ENCODE peak calls at places on chromosome 10, in four cellular contexts. Z is A549, Q is K562, S is HepG2. I is an unnamed sample.

GRCh38 chr10:58435297-58435696 is 50.1 kb downstream of the TFAM start:
- DNase-seq in Z (peak), Q (peak), S (peak), I (no peak)

GRCh38 chr10:116761883-116762282 is 19.5 kb upstream of the HSPA12A start:
- DNase-seq in Z (no peak), Q (no peak), S (no peak), I (no peak)

GRCh38 chr10:20443094-20443493 is 454.0 kb downstream of the NEBL start:
- DNase-seq in Z (no peak), Q (no peak), S (no peak), I (no peak)

GRCh38 chr10:1573981-1574380 is 163.3 kb downstream of the ADARB2 start:
- DNase-seq in Z (no peak), Q (no peak), S (no peak), I (no peak)

GRCh38 chr10:110903280-110904278 is 15.4 kb downstream of the BBIP1 start:
- DNase-seq in Z (no peak), Q (no peak), S (no peak), I (no peak)

GRCh38 chr10:129332476-129332875 is 134.6 kb upstream of the MGMT start:
- DNase-seq in Z (no peak), Q (peak), S (no peak), I (peak)

GRCh38 chr10:67520924-67521520 is 175.0 kb downstream of the CTNNA3 start:
- DNase-seq in Z (peak), Q (peak), S (peak), I (no peak)

GRCh38 chr10:89332092-89332633 is 4.4 kb downstream of the IFIT3 start:
- DNase-seq in Z (no peak), Q (peak), S (peak), I (no peak)

GRCh38 chr10:70088299-70088698 is 35.7 kb downstream of the MACROH2A2 start:
- DNase-seq in Z (no peak), Q (no peak), S (no peak), I (no peak)

GRCh38 chr10:74548676-74549075 is 277.7 kb upstream of the KAT6B start:
- DNase-seq in Z (no peak), Q (no peak), S (peak), I (no peak)

GRCh38 chr10:131666091-131666490 is 234.7 kb upstream of the PPP2R2D start:
- DNase-seq in Z (no peak), Q (no peak), S (no peak), I (no peak)

GRCh38 chr10:114603943-114604342 is 54.1 kb downstream of the ABLIM1 start:
- DNase-seq in Z (no peak), Q (peak), S (no peak), I (no peak)

GRCh38 chr10:2619472-2619871 is 447.9 kb upstream of the PFKP start:
- DNase-seq in Z (peak), Q (peak), S (peak), I (peak)

GRCh38 chr10:22244001-22244400 is 26.2 kb upstream of the EBLN1 start:
- DNase-seq in Z (no peak), Q (no peak), S (no peak), I (peak)

GRCh38 chr10:11603741-11604140 is 7.7 kb downstream of the USP6NL start:
- DNase-seq in Z (no peak), Q (no peak), S (peak), I (no peak)

GRCh38 chr10:75814071-75814470 is 382.6 kb downstream of the LRMDA start:
- DNase-seq in Z (no peak), Q (no peak), S (no peak), I (no peak)

GRCh38 chr10:123995082-123995460 is 98.3 kb downstream of the CHST15 start:
- DNase-seq in Z (peak), Q (no peak), S (no peak), I (no peak)

GRCh38 chr10:122388287-122388997 is 13.9 kb downstream of the PLEKHA1 start:
- DNase-seq in Z (no peak), Q (no peak), S (no peak), I (no peak)

GRCh38 chr10:102401735-102402511 is 6.4 kb downstream of the NFKB2 start:
- DNase-seq in Z (peak), Q (no peak), S (no peak), I (no peak)

GRCh38 chr10:114874827-114875541 is 53.4 kb downstream of the FHIP2A start:
- DNase-seq in Z (no peak), Q (peak), S (peak), I (peak)

GRCh38 chr10:62637249-62638061 is 167.1 kb upstream of the ADO start:
- DNase-seq in Z (no peak), Q (no peak), S (peak), I (no peak)

GRCh38 chr10:131948501-131948900 is 33.2 kb downstream of the BNIP3 start:
- DNase-seq in Z (no peak), Q (no peak), S (no peak), I (no peak)

GRCh38 chr10:78664929-78665525 is 403.7 kb upstream of the ZMIZ1 start:
- DNase-seq in Z (no peak), Q (peak), S (no peak), I (no peak)

GRCh38 chr10:3426190-3426845 is 253.7 kb upstream of the PITRM1 start:
- DNase-seq in Z (no peak), Q (no peak), S (peak), I (no peak)

GRCh38 chr10:72084094-72084459 is 4.3 kb downstream of the SPOCK2 start:
- DNase-seq in Z (no peak), Q (no peak), S (no peak), I (no peak)

GRCh38 chr10:9305018-9305655 is 1250.6 kb downstream of the GATA3 start:
- DNase-seq in Z (no peak), Q (peak), S (peak), I (no peak)

GRCh38 chr10:23557777-23558176 is 118.9 kb downstream of the OTUD1 start:
- DNase-seq in Z (no peak), Q (no peak), S (no peak), I (no peak)
- TF ChIP-seq NR3C1 in Z (no peak), Q (no peak), S (no peak), I (no peak)

GRCh38 chr10:5344746-5345145 is 20.0 kb upstream of the UCN3 start:
- DNase-seq in Z (no peak), Q (no peak), S (no peak), I (no peak)

GRCh38 chr10:5343979-5344378 is 20.8 kb upstream of the UCN3 start:
- DNase-seq in Z (no peak), Q (no peak), S (no peak), I (no peak)

GRCh38 chr10:5343092-5343491 is 21.7 kb upstream of the UCN3 start:
- DNase-seq in Z (no peak), Q (no peak), S (no peak), I (no peak)

GRCh38 chr10:5346881-5347280 is 17.9 kb upstream of the UCN3 start:
- DNase-seq in Z (no peak), Q (no peak), S (no peak), I (no peak)

GRCh38 chr10:5343561-5343960 is 21.2 kb upstream of the UCN3 start:
- DNase-seq in Z (no peak), Q (peak), S (peak), I (no peak)
- TF ChIP-seq NR3C1 in Z (no peak), Q (no peak), S (no peak), I (no peak)

DNA sequence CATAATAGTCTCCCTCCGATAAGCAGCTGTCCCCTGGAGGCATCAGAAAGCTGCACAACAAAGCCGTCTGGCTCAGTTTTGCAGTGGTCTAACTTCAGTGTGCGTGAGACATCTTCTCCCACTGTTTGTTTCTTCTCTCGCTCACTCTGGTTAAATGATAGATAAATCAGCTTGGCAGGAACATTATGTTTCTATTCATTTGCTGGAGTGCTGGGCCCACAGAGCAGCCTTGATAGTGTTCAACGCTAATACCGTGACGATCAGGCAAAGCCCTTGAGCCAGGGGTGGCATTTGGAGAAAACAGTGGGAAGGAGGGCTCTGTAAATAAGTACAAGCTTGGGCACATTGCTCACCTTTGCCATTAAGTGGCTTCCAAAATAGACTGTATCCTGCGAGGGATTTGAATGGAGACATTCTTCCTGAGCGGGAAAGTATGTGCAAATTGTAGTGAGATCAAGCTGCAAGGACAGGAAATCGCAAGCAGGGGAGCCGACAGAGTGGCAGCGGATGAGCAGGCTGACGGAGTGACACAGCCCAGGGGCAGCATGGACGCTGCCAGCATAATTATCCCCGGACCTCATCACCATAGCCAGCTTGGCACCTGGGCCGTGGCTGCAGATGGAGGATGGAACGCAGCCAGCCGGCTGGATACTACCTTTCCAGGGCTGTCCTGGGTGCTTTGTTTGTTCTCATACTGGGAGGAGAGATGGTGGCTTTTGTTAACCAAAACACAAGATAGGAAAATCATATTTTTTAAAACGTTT is 256.8 kb upstream of the FZD8 start:
- DNase-seq in Z (no peak), Q (no peak), S (no peak), I (no peak)
- TF ChIP-seq NR3C1 in Z (no peak), Q (no peak), S (no peak), I (no peak)

GRCh38 chr10:5508786-5509185 is 9.4 kb upstream of the CALML5 start:
- DNase-seq in Z (no peak), Q (no peak), S (no peak), I (no peak)

GRCh38 chr10:5510281-5511072 is 11.1 kb upstream of the CALML5 start:
- DNase-seq in Z (no peak), Q (no peak), S (no peak), I (no peak)

GRCh38 chr10:5508161-5508604 is 8.8 kb upstream of the CALML5 start:
- DNase-seq in Z (no peak), Q (no peak), S (no peak), I (no peak)

GRCh38 chr10:5509691-5510090 is 10.3 kb upstream of the CALML5 start:
- DNase-seq in Z (no peak), Q (no peak), S (no peak), I (no peak)

DNA sequence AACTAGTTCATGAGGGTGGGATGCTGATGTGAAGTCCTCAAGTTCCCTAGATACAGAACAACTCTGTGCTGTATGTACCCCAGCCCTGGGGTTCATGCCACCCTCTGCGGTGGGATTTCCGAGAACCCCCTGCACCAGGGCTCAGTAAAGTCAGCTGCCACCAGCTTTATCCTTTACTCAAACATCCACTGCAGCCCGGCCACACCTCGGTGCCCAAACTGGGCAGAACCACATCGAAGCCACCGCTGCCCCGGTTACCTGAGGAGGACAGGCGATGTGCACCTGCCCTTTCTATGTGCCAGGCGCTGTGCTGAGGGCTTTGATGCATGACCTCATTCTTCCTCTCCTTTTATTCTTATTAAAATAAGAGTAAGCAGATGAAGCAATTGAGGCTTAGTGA is 9.9 kb upstream of the CALML5 start:
- DNase-seq in Z (no peak), Q (no peak), S (no peak), I (no peak)
- TF ChIP-seq NR3C1 in Z (no peak), Q (no peak), S (no peak), I (no peak)

GRCh38 chr10:12848439-12849173 is 152.9 kb downstream of the CCDC3 start:
- DNase-seq in Z (no peak), Q (no peak), S (no peak), I (no peak)

GRCh38 chr10:12849351-12850181 is 151.9 kb downstream of the CCDC3 start:
- DNase-seq in Z (no peak), Q (no peak), S (no peak), I (no peak)

GRCh38 chr10:12846718-12847117 is 154.8 kb downstream of the CCDC3 start:
- DNase-seq in Z (no peak), Q (no peak), S (no peak), I (no peak)

GRCh38 chr10:12844796-12845524 is 156.6 kb downstream of the CCDC3 start:
- DNase-seq in Z (peak), Q (no peak), S (peak), I (no peak)

GRCh38 chr10:12847361-12847975 is 154.0 kb downstream of the CCDC3 start:
- DNase-seq in Z (no peak), Q (peak), S (no peak), I (peak)
- TF ChIP-seq NR3C1 in Z (no peak), Q (no peak), S (no peak), I (no peak)

GRCh38 chr10:50625663-50626062 is 1.9 kb upstream of the SGMS1 start:
- DNase-seq in Z (peak), Q (peak), S (no peak), I (no peak)
- TF ChIP-seq NR3C1 in Z (no peak), Q (no peak), S (no peak), I (no peak)